ENCODE peak calls at places on chromosomes 1 and 21, in six cellular contexts. U, E, H, M, F and A are unnamed samples.

GRCh38 chr1:234923626-234924025 is 205.0 kb downstream of the TOMM20 start:
- DNase-seq in U (no peak), F (no peak), H (no peak), E (no peak), M (no peak), A (no peak)

GRCh38 chr1:206544562-206545257 is 37.4 kb downstream of the RASSF5 start:
- DNase-seq in M (peak; percentile 82), U (peak; percentile 78), H (peak; percentile 32), F (peak; percentile 68), E (peak; percentile 80), A (peak; percentile 66)

GRCh38 chr1:156862602-156863599 is 2.2 kb downstream of the NTRK1 start:
- DNase-seq in H (no peak), F (no peak), E (no peak), M (no peak), U (no peak), A (no peak)

GRCh38 chr1:45326627-45327591 is at the start of gene HPDL:
- DNase-seq in F (peak; percentile 63), U (peak; percentile 79), H (no peak), E (peak; percentile 66), M (peak; percentile 80), A (peak; percentile 70)

GRCh38 chr1:167747988-167748387 is 26.2 kb downstream of the MPZL1 start:
- DNase-seq in F (no peak), H (no peak), M (no peak), E (no peak), U (no peak), A (no peak)

GRCh38 chr1:231636157-231636556 is 9.6 kb downstream of the DISC1 start:
- DNase-seq in U (peak; percentile 28), M (no peak), H (no peak), F (no peak), E (no peak), A (no peak)

GRCh38 chr21:17501107-17502006 is 11.5 kb upstream of the CXADR start:
- DNase-seq in U (peak; percentile 31), M (no peak), H (no peak), F (no peak), E (no peak), A (no peak)

GRCh38 chr1:53411541-53412152 is 47.6 kb upstream of the DMRTB1 start:
- DNase-seq in H (no peak), M (no peak), U (no peak), E (no peak), F (no peak), A (no peak)

GRCh38 chr21:45382698-45383000 is 22.3 kb upstream of the COL18A1 start:
- DNase-seq in E (no peak), M (no peak), H (no peak), U (no peak), F (no peak), A (no peak)

GRCh38 chr1:33228935-33229487 is 27.3 kb upstream of the ZNF362 start:
- DNase-seq in F (no peak), E (no peak), H (no peak), M (no peak), U (peak; percentile 77), A (peak; percentile 60)

GRCh38 chr1:152998476-152998875 is 3.1 kb upstream of the SPRR3 start:
- DNase-seq in E (no peak), H (no peak), U (no peak), M (no peak), F (no peak), A (no peak)

GRCh38 chr1:56491441-56491840 is 87.9 kb downstream of the PLPP3 start:
- DNase-seq in M (no peak), U (no peak), E (no peak), F (no peak), H (no peak), A (no peak)

GRCh38 chr1:175690926-175691325 is 52.5 kb downstream of the TNR start:
- DNase-seq in M (no peak), H (no peak), E (no peak), U (no peak), F (no peak), A (no peak)

GRCh38 chr1:111920221-111921024 is 69.0 kb downstream of the KCND3 start:
- DNase-seq in H (peak; percentile 28), F (peak; percentile 38), M (no peak), E (peak; percentile 57), U (no peak), A (no peak)

GRCh38 chr1:21289700-21290545 is at the start of gene ECE1:
- DNase-seq in U (peak; percentile 65), H (no peak), M (peak; percentile 69), F (peak; percentile 56), E (peak; percentile 60), A (peak; percentile 53)

GRCh38 chr1:24416666-24417391 is 1.2 kb downstream of the NIPAL3 start:
- DNase-seq in F (no peak), E (no peak), M (peak; percentile 55), H (no peak), U (peak; percentile 76), A (no peak)

GRCh38 chr1:200628223-200628868 is 7.8 kb upstream of the KIF14 start:
- DNase-seq in F (no peak), H (no peak), U (no peak), M (peak; percentile 19), E (no peak), A (no peak)

GRCh38 chr1:219587817-219588561 is 24.9 kb downstream of the ZC3H11B start:
- DNase-seq in H (no peak), F (no peak), M (no peak), U (no peak), E (no peak), A (no peak)

GRCh38 chr1:31372961-31373896 is at the start of gene FABP3:
- DNase-seq in M (peak; percentile 88), E (peak; percentile 81), H (peak; percentile 52), F (peak; percentile 87), U (peak; percentile 94), A (peak; percentile 71)

GRCh38 chr1:41851589-41851988 is 67.1 kb downstream of the HIVEP3 start:
- DNase-seq in F (no peak), U (no peak), H (no peak), M (no peak), E (no peak), A (no peak)

GRCh38 chr1:93042134-93042821 is 36.8 kb upstream of the MTF2 start:
- DNase-seq in H (no peak), M (peak; percentile 11), U (peak; percentile 13), F (no peak), E (no peak), A (no peak)

GRCh38 chr1:221711642-221712041 is 30.2 kb downstream of the DUSP10 start:
- DNase-seq in U (no peak), H (no peak), F (no peak), M (no peak), E (no peak), A (no peak)

GRCh38 chr1:53176452-53177344 is 19.9 kb upstream of the CPT2 start:
- DNase-seq in H (no peak), U (peak; percentile 69), F (peak; percentile 44), M (peak; percentile 33), E (peak; percentile 79), A (peak; percentile 26)

GRCh38 chr21:34343347-34344057 is 20.3 kb upstream of the KCNE2 start:
- DNase-seq in F (no peak), E (no peak), U (no peak), M (no peak), H (no peak), A (no peak)

DNA sequence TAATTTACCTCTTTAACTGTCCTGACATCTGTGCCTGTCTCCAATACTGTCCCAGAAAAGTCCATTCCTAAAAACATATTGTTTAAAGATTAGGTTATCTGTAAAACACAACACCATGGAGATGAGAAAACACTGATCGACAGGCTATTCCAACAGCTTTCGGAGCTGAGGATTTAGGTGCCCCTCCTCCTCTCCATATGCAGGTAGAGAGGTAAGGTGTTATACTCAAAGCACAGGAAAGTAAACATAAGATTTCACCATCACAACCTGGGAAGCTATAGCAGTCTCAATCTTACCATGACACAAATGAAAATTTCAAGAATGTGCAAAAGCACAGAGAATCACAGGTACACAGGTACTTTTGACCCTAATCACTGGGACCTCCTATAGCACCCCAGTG is 60.9 kb upstream of the RASAL2 start:
- DNase-seq in E (no peak), M (no peak), U (no peak), F (no peak), H (no peak), A (no peak)
- H3K4me1 ChIP-seq in E (peaks cover 34% of the 10 kb centered on the region), M (no peaks in the 10 kb centered on the region), U (peaks cover 14% of the 10 kb centered on the region), F (peaks cover 96% of the 10 kb centered on the region), H (no peaks in the 10 kb centered on the region), A (no peaks in the 10 kb centered on the region)

GRCh38 chr1:49226758-49227157 is 450.1 kb upstream of the BEND5 start:
- DNase-seq in F (no peak), M (no peak), E (no peak), U (no peak), H (no peak), A (no peak)
- H3K9me3 ChIP-seq in F (no peaks in the 10 kb centered on the region), M (no peaks in the 10 kb centered on the region), E (no peaks in the 10 kb centered on the region), U (no peaks in the 10 kb centered on the region), H (no peaks in the 10 kb centered on the region), A (no peaks in the 10 kb centered on the region)

GRCh38 chr1:94329986-94330385 is 88.2 kb upstream of the ABCD3 start:
- DNase-seq in E (no peak), H (no peak), F (no peak), U (peak; percentile 28), M (no peak), A (no peak)
- TF ChIP-seq CTCF in E (no peak), H (peak; percentile 34), F (peak; percentile 61), U (peak; percentile 42), M (no peak), A (peak; percentile 56)

GRCh38 chr1:182588460-182589396 is at the start of gene RNASEL:
- DNase-seq in E (peak; percentile 84), F (peak; percentile 68), H (no peak), U (peak; percentile 88), M (peak; percentile 86), A (peak; percentile 78)

GRCh38 chr1:182586380-182586779 is 2.7 kb downstream of the RNASEL start:
- DNase-seq in U (no peak), H (no peak), E (no peak), M (no peak), F (no peak), A (no peak)

GRCh38 chr1:182587087-182587486 is 2.0 kb downstream of the RNASEL start:
- DNase-seq in F (no peak), M (no peak), E (no peak), U (no peak), H (no peak), A (no peak)

GRCh38 chr1:182587666-182588438 is 1.2 kb downstream of the RNASEL start:
- DNase-seq in M (no peak), E (no peak), U (no peak), F (no peak), H (no peak), A (no peak)

DNA sequence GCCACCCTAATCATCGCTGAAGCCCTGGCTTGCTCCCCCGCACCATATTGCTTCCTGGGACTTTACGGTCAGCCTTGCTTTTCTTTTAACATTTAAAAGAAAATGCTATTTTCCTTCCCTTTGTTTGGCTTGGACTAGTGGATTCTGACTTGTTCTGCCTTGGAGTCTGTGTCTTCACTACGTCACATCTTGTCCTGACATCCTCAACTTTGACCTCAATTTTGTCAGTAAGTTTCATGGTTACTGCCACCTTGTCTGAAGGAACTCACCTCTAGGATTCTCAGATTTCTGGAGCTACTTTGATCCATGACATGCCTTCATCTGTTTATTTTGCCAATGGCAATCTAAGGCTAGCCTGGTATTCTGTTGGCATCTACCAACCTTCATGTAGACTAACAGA is 4.3 kb downstream of the RNASEL start:
- DNase-seq in H (no peak), U (no peak), E (no peak), M (no peak), F (no peak), A (no peak)
- H3K4me1 ChIP-seq in H (peaks cover 12% of the 10 kb centered on the region), U (peaks cover 2% of the 10 kb centered on the region), E (peaks cover 37% of the 10 kb centered on the region), M (peaks cover 9% of the 10 kb centered on the region), F (peaks cover 41% of the 10 kb centered on the region), A (peaks cover 3% of the 10 kb centered on the region)